ENCODE peak calls at places on chromosomes 2 and 18, in four cellular contexts. V, D, J and S are unnamed samples.

GRCh38 chr2:185127412-185127811 is 529.1 kb downstream of the ZNF804A start:
- DNase-seq in V (no peak), D (no peak), J (no peak), S (no peak)

GRCh38 chr2:227796044-227796780 is 17.4 kb upstream of the CCL20 start:
- DNase-seq in V (no peak), D (no peak), J (no peak), S (no peak)

GRCh38 chr2:29902356-29902755 is 19.0 kb downstream of the ALK start:
- DNase-seq in V (no peak), D (no peak), J (no peak), S (no peak)

GRCh38 chr18:45854036-45854586 is 28.6 kb downstream of the SIGLEC15 start:
- DNase-seq in V (no peak), D (no peak), J (no peak), S (no peak)

GRCh38 chr2:71843391-71843850 is 304.2 kb downstream of the CYP26B1 start:
- DNase-seq in V (no peak), D (no peak), J (peak; percentile 68), S (no peak)

GRCh38 chr2:152861349-152861942 is 143.0 kb downstream of the ARL6IP6 start:
- DNase-seq in V (no peak), D (no peak), J (peak; percentile 12), S (no peak)

GRCh38 chr2:216546231-216546630 is 47.6 kb downstream of the RPL37A start:
- DNase-seq in V (no peak), D (no peak), J (no peak), S (no peak)

GRCh38 chr2:99386011-99386410 is 48.8 kb downstream of the EIF5B start:
- DNase-seq in V (no peak), D (no peak), J (peak; percentile 28), S (no peak)

GRCh38 chr2:205780645-205781044 is 98.3 kb downstream of the NRP2 start:
- DNase-seq in V (no peak), D (no peak), J (no peak), S (no peak)

GRCh38 chr2:55827855-55828254 is 95.7 kb downstream of the EFEMP1 start:
- DNase-seq in V (no peak), D (no peak), J (peak; percentile 11), S (no peak)

GRCh38 chr2:232013701-232014353 is 52.3 kb downstream of the DIS3L2 start:
- DNase-seq in V (no peak), D (no peak), J (peak; percentile 97), S (no peak)

GRCh38 chr2:126482582-126483464 is 173.1 kb upstream of the GYPC start:
- DNase-seq in V (no peak), D (no peak), J (no peak), S (no peak)

GRCh38 chr2:233350708-233351107 is 3.6 kb upstream of the DGKD start:
- DNase-seq in V (no peak), D (no peak), J (peak; percentile 90), S (no peak)

GRCh38 chr2:106032676-106033075 is 161.4 kb downstream of the UXS1 start:
- DNase-seq in V (no peak), D (no peak), J (no peak), S (no peak)

GRCh38 chr2:236711440-236711839 is 141.8 kb downstream of the ACKR3 start:
- DNase-seq in V (no peak), D (no peak), J (no peak), S (no peak)

GRCh38 chr2:30334738-30335426 is 103.5 kb downstream of the LBH start:
- DNase-seq in V (peak; percentile 18), D (no peak), J (no peak), S (no peak)

GRCh38 chr18:505483-506122 is 5.1 kb upstream of the COLEC12 start:
- DNase-seq in V (no peak), D (no peak), J (no peak), S (no peak)

GRCh38 chr2:134550566-134551164 is 168.1 kb downstream of the TMEM163 start:
- DNase-seq in V (no peak), D (no peak), J (no peak), S (no peak)

GRCh38 chr2:240529344-240529999 is 28.3 kb downstream of the ANKMY1 start:
- DNase-seq in V (no peak), D (no peak), J (no peak), S (no peak)
- H3K9me3 ChIP-seq in V (peaks cover 7% of the 10 kb centered on the region), D (peaks cover 14% of the 10 kb centered on the region), J (peaks cover 23% of the 10 kb centered on the region), S (peaks cover 5% of the 10 kb centered on the region)

GRCh38 chr18:14907420-14907819 is 159.4 kb downstream of the ANKRD30B start:
- DNase-seq in V (no peak), D (no peak), J (no peak), S (no peak)

GRCh38 chr18:14905979-14906378 is 158.0 kb downstream of the ANKRD30B start:
- DNase-seq in V (no peak), D (no peak), J (no peak), S (no peak)

GRCh38 chr18:14900435-14900834 is 152.5 kb downstream of the ANKRD30B start:
- DNase-seq in V (no peak), D (no peak), J (no peak), S (no peak)

GRCh38 chr18:14908541-14908940 is 160.6 kb downstream of the ANKRD30B start:
- DNase-seq in V (no peak), D (no peak), J (no peak), S (no peak)

DNA sequence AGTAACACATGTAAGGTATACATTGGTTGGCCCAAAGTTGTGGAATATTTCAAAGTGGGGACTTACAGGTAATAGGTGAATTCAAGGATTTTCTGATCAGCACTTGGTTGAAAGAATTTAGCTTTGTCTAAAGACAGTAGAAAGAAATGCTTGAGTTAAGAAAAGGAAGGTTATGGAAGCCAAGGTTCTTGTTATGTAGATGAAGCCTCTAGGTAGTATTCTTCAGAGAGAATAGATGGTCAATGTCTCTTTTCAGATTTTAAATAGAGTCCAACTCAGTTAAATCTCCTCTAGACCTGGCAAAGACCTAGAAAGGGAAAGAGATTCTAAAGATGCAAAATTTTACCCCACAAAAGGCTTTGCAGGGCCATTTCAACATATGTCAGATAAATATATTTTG is 157.4 kb downstream of the ANKRD30B start:
- DNase-seq in V (no peak), D (no peak), J (no peak), S (no peak)
- H3K9me3 ChIP-seq in V (no peaks in the 10 kb centered on the region), D (no peaks in the 10 kb centered on the region), J (peaks cover 16% of the 10 kb centered on the region), S (no peaks in the 10 kb centered on the region)

DNA sequence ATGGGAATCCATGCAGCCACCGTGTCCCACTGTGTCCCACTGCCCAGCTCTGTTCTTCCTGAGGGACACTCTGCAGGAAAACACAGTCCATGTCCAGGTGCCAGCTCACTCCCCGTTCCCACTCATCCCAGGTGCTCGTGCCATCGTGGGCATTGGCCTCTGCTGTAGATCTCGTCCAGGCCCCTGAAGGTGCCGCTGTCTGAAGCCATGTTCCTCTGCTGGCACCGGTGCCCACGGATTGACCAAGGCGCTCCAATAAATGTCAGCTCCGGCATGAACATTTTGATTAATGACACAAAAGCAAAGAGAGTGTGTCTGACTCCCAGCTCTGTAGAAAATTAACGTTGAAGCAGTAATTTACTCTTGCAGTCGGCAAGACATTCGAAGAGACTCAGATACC is 280.1 kb upstream of the SALL3 start:
- DNase-seq in V (no peak), D (no peak), J (no peak), S (no peak)
- H3K9me3 ChIP-seq in V (no peaks in the 10 kb centered on the region), D (no peaks in the 10 kb centered on the region), J (peaks cover 33% of the 10 kb centered on the region), S (no peaks in the 10 kb centered on the region)

GRCh38 chr2:176103634-176104337 is 3.3 kb upstream of the HOXD11 start:
- DNase-seq in V (no peak), D (no peak), J (no peak), S (no peak)
- H3K9me3 ChIP-seq in V (no peaks in the 10 kb centered on the region), D (no peaks in the 10 kb centered on the region), J (peaks cover 4% of the 10 kb centered on the region), S (peaks cover 8% of the 10 kb centered on the region)

DNA sequence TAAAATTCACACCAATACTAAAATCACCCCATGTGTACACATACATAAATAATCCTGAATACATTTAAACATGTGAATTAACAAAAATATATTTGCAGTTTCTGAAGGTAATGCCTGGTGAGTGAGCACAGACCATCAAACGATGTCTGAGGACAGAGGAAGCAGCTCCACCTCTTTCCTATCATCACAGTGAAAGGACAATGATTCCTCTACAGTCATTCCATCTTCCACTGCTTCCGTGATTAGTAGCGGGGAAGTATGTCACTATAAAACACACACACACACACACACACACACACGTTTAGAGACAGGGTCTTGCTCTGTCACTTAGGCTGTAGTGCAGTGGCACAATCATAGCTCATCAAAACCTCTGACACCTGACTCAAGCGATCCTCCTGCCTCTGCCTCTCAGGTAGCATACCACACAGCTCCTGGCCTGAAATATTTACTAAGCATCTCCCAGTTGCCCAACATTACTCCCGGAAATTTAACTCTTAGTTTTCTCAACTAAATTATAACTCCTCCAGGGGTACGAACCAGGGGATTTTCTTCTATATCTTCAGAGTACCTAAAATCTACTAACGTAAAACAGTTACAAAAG is 12.8 kb downstream of the FAM210A start:
- DNase-seq in V (no peak), D (no peak), J (no peak), S (no peak)
- H3K9me3 ChIP-seq in V (no peaks in the 10 kb centered on the region), D (no peaks in the 10 kb centered on the region), J (no peaks in the 10 kb centered on the region), S (no peaks in the 10 kb centered on the region)

GRCh38 chr2:196657332-196657731 is 17.8 kb downstream of the CCDC150 start:
- DNase-seq in V (no peak), D (no peak), J (no peak), S (no peak)

GRCh38 chr2:196649202-196649601 is 9.7 kb downstream of the CCDC150 start:
- DNase-seq in V (no peak), D (no peak), J (no peak), S (no peak)

GRCh38 chr2:196653843-196654242 is 14.3 kb downstream of the CCDC150 start:
- DNase-seq in V (no peak), D (no peak), J (no peak), S (no peak)

GRCh38 chr2:196652869-196653268 is 13.4 kb downstream of the CCDC150 start:
- DNase-seq in V (no peak), D (no peak), J (no peak), S (no peak)

GRCh38 chr2:196651387-196652094 is 12.0 kb downstream of the CCDC150 start:
- DNase-seq in V (no peak), D (no peak), J (no peak), S (no peak)
- H3K9me3 ChIP-seq in V (peaks cover 16% of the 10 kb centered on the region), D (peaks cover 16% of the 10 kb centered on the region), J (peaks cover 16% of the 10 kb centered on the region), S (peaks cover 4% of the 10 kb centered on the region)